ENCODE peak calls at places on chromosome 4, in five cellular contexts. T is neuronal stem cell; B is aorta; X is CD8-positive, alpha-beta T cell; O is Panc1. G is an unnamed sample.

GRCh38 chr4:18850763-18851331 is 829.3 kb upstream of the LCORL start:
- DNase-seq in T (no peak), B (no peak), X (no peak), O (no peak), G (no peak)

GRCh38 chr4:187175197-187175596 is 451.5 kb upstream of the FAT1 start:
- DNase-seq in T (no peak), B (no peak), X (no peak), O (no peak), G (no peak)

GRCh38 chr4:1199556-1200331 is 27.4 kb upstream of the SPON2 start:
- DNase-seq in T (no peak), B (peak), X (no peak), O (no peak), G (no peak)

GRCh38 chr4:8278421-8279287 is 9.1 kb downstream of the HTRA3 start:
- DNase-seq in T (no peak), B (peak), X (no peak), O (no peak), G (no peak)

GRCh38 chr4:4792516-4792915 is 66.9 kb upstream of the MSX1 start:
- DNase-seq in T (no peak), B (no peak), X (no peak), O (no peak), G (no peak)

GRCh38 chr4:87038837-87039715 is 104.3 kb downstream of the AFF1 start:
- DNase-seq in T (peak), B (peak), X (no peak), O (no peak), G (no peak)

GRCh38 chr4:102196221-102196620 is 149.1 kb downstream of the SLC39A8 start:
- DNase-seq in T (no peak), B (no peak), X (no peak), O (no peak), G (no peak)

GRCh38 chr4:1027916-1028240 is 16.5 kb downstream of the FGFRL1 start:
- DNase-seq in T (no peak), B (no peak), X (no peak), O (no peak), G (no peak)

GRCh38 chr4:180560896-180561295 is 1682.3 kb upstream of the TENM3 start:
- DNase-seq in T (no peak), B (no peak), X (no peak), O (no peak), G (no peak)

GRCh38 chr4:134470544-134470943 is 269.0 kb upstream of the PABPC4L start:
- DNase-seq in T (no peak), B (no peak), X (no peak), O (no peak), G (no peak)

GRCh38 chr4:158809611-158810486 is 41.0 kb downstream of the FNIP2 start:
- DNase-seq in T (no peak), B (no peak), X (no peak), O (peak), G (no peak)

GRCh38 chr4:141567326-141567915 is 69.0 kb upstream of the IL15 start:
- DNase-seq in T (no peak), B (no peak), X (no peak), O (no peak), G (no peak)

GRCh38 chr4:179836179-179837075 is 2394.2 kb upstream of the AGA start:
- DNase-seq in T (no peak), B (no peak), X (no peak), O (no peak), G (no peak)

GRCh38 chr4:53019485-53020382 is 157.6 kb downstream of the RASL11B start:
- DNase-seq in T (no peak), B (no peak), X (no peak), O (no peak), G (no peak)

GRCh38 chr4:139975830-139976272 is 178.1 kb downstream of the MAML3 start:
- DNase-seq in T (no peak), B (no peak), X (no peak), O (no peak), G (no peak)

GRCh38 chr4:186134254-186134653 is 29.8 kb downstream of the FAM149A start:
- DNase-seq in T (no peak), B (no peak), X (no peak), O (no peak), G (no peak)

GRCh38 chr4:110020139-110020538 is 107.5 kb downstream of the EGF start:
- DNase-seq in T (peak), B (no peak), X (no peak), O (no peak), G (no peak)

GRCh38 chr4:108466936-108467902 is 153.2 kb upstream of the RPL34 start:
- DNase-seq in T (no peak), B (no peak), X (no peak), O (no peak), G (no peak)

GRCh38 chr4:108008721-108009120 is 19.0 kb downstream of the HADH start:
- DNase-seq in T (no peak), B (no peak), X (no peak), O (peak), G (no peak)

GRCh38 chr4:110287130-110287529 is 88.7 kb upstream of the ELOVL6 start:
- DNase-seq in T (no peak), B (no peak), X (no peak), O (no peak), G (no peak)

GRCh38 chr4:78720151-78720726 is 55.9 kb upstream of the BMP2K start:
- DNase-seq in T (no peak), B (no peak), X (no peak), O (no peak), G (no peak)

GRCh38 chr4:92825186-92825715 is 521.5 kb downstream of the GRID2 start:
- DNase-seq in T (no peak), B (no peak), X (no peak), O (no peak), G (no peak)

GRCh38 chr4:145177906-145178538 is 2.4 kb downstream of the OTUD4 start:
- DNase-seq in T (no peak), B (no peak), X (no peak), O (no peak), G (no peak)

GRCh38 chr4:136713140-136713539 is 819.2 kb downstream of the PCDH18 start:
- DNase-seq in T (no peak), B (no peak), X (no peak), O (no peak), G (no peak)

GRCh38 chr4:47913858-47914218 is 545 bp downstream of the NFXL1 start:
- DNase-seq in T (no peak), B (peak), X (peak), O (no peak), G (no peak)

GRCh38 chr4:145285928-145286327 is 105.5 kb upstream of the OTUD4 start:
- DNase-seq in T (no peak), B (no peak), X (no peak), O (no peak), G (no peak)

GRCh38 chr4:138540056-138540800 is 298.1 kb upstream of the SLC7A11 start:
- DNase-seq in T (no peak), B (no peak), X (no peak), O (no peak), G (no peak)

GRCh38 chr4:54102747-54103146 is 2.8 kb downstream of the GSX2 start:
- DNase-seq in T (no peak), B (no peak), X (no peak), O (no peak), G (no peak)

GRCh38 chr4:54103190-54103574 is 3.2 kb downstream of the GSX2 start:
- DNase-seq in T (no peak), B (no peak), X (no peak), O (no peak), G (no peak)

GRCh38 chr4:54101190-54102041 is 1.5 kb downstream of the GSX2 start:
- DNase-seq in T (no peak), B (no peak), X (no peak), O (no peak), G (no peak)

GRCh38 chr4:54107951-54108740 is 8.2 kb downstream of the GSX2 start:
- DNase-seq in T (no peak), B (no peak), X (no peak), O (no peak), G (no peak)

GRCh38 chr4:54104907-54105306 is 4.9 kb downstream of the GSX2 start:
- DNase-seq in T (no peak), B (no peak), X (no peak), O (no peak), G (no peak)
- H3K27ac ChIP-seq in T (no peak), B (no peak), X (no peak), O (no peak), G (no peak)

DNA sequence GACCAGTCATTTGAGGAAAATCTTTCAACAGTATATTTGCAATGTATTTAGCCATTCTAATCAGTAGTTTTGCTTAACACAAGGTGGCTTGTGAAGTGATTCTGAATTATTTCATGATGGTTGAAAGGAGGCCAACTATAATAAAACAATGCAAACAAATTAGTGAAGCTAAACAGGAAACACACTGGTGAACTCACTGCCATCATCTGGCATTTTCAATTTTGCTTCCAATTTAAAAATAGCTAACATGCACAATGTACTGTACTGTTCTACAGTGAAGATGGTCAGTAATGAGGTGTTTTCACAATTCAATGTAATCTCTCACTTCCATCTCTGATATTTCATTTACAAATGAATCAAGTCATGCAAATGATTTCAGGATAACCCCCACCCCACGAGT is 31.1 kb downstream of the PGRMC2 start:
- DNase-seq in T (no peak), B (no peak), X (no peak), O (no peak), G (no peak)
- H3K27ac ChIP-seq in T (no peak), B (no peak), X (no peak), O (no peak), G (no peak)

GRCh38 chr4:148999924-149000323 is 557.7 kb upstream of the NR3C2 start:
- DNase-seq in T (no peak), B (no peak), X (no peak), O (no peak), G (no peak)

GRCh38 chr4:148998719-148999118 is 556.5 kb upstream of the NR3C2 start:
- DNase-seq in T (peak), B (no peak), X (no peak), O (no peak), G (no peak)
- H3K27ac ChIP-seq in T (no peak), B (no peak), X (no peak), O (no peak), G (no peak)

DNA sequence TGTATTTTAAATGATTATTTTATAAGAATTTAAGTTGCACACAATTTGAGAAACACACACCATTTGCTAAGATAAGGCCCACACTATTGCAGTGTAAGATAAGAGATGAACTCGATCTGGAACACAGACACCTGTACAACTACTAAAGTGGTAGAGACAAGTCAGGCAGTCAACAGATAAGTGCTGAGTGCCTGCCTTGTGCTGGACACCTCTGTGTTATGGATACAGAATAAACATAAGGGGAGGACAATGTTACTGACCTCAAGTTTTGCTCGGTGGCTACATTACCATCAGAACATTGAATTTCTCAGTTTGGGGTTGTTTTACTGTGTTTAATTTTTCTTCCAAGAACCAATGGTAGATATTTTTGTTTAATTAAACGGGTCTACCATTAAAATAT is 74.1 kb downstream of the RASGEF1B start:
- DNase-seq in T (no peak), B (no peak), X (no peak), O (no peak), G (no peak)
- H3K27ac ChIP-seq in T (no peak), B (no peak), X (no peak), O (no peak), G (no peak)

GRCh38 chr4:57351716-57352115 is 241.5 kb upstream of the IGFBP7 start:
- DNase-seq in T (no peak), B (no peak), X (no peak), O (no peak), G (no peak)
- H3K27ac ChIP-seq in T (no peak), B (no peak), X (no peak), O (no peak), G (no peak)

DNA sequence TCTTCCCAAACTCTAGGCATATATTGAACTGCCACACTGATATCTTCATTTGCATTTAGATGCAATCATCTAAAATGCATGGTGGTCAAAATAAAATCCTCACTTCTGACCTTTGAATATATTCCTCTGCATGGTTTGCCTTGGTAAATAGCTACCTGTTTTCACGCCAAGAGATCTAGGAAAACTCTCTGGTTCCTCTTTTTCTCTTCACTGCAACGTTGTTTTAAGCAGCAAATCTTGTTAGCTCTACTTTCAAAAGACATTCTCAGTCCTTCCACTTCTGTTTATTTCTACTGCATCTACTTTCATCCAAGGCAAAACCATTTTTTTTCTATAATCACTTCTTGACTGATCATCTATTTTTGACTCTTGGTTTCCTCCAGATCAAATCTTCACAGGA is 1001.6 kb upstream of the GRID2 start:
- DNase-seq in T (no peak), B (no peak), X (no peak), O (no peak), G (no peak)
- H3K27ac ChIP-seq in T (no peak), B (no peak), X (no peak), O (no peak), G (no peak)